ENCODE peak calls at places on chromosomes 4 and X, in six cellular contexts. One of them, this sample, is unnamed.

GRCh38 chr4:5708829-5709680 is 696 bp upstream of the EVC2 start:
- DNase-seq in AG08395: no peak
- DNase-seq in activated CD4-positive, alpha-beta T cell treated with anti-CD3 and anti-CD28 coated beads for 36 hours: no peak
- DNase-seq in activated T-helper 1 cell treated with anti-CD3 and anti-CD28 coated beads, Interleukin-2, amount 50 U/mL, for 16 hours: no peak
- DNase-seq in NCI-H2107: no peak
- DNase-seq in stimulated activated CD8-positive, alpha-beta memory T cell treated with anti-CD3 and anti-CD28 coated beads, Interleukin-4, amount 100 ng/mL, for 24 hours: no peak
- DNase-seq in this sample: no peak

GRCh38 chr4:186886759-186887158 is 163.1 kb upstream of the FAT1 start:
- DNase-seq in AG08395: no peak
- DNase-seq in activated CD4-positive, alpha-beta T cell treated with anti-CD3 and anti-CD28 coated beads for 36 hours: no peak
- DNase-seq in activated T-helper 1 cell treated with anti-CD3 and anti-CD28 coated beads, Interleukin-2, amount 50 U/mL, for 16 hours: no peak
- DNase-seq in NCI-H2107: no peak
- DNase-seq in stimulated activated CD8-positive, alpha-beta memory T cell treated with anti-CD3 and anti-CD28 coated beads, Interleukin-4, amount 100 ng/mL, for 24 hours: no peak
- DNase-seq in this sample: no peak

GRCh38 chr4:73646117-73646516 is 25.9 kb upstream of the RASSF6 start:
- DNase-seq in activated CD4-positive, alpha-beta T cell treated with anti-CD3 and anti-CD28 coated beads for 36 hours: no peak
- DNase-seq in AG08395: no peak
- DNase-seq in stimulated activated CD8-positive, alpha-beta memory T cell treated with anti-CD3 and anti-CD28 coated beads, Interleukin-4, amount 100 ng/mL, for 24 hours: no peak
- DNase-seq in NCI-H2107: no peak
- DNase-seq in activated T-helper 1 cell treated with anti-CD3 and anti-CD28 coated beads, Interleukin-2, amount 50 U/mL, for 16 hours: no peak
- DNase-seq in this sample: no peak

GRCh38 chr4:184310171-184310567 is 92.5 kb upstream of the ENPP6 start:
- DNase-seq in stimulated activated CD8-positive, alpha-beta memory T cell treated with anti-CD3 and anti-CD28 coated beads, Interleukin-4, amount 100 ng/mL, for 24 hours: peak
- DNase-seq in activated CD4-positive, alpha-beta T cell treated with anti-CD3 and anti-CD28 coated beads for 36 hours: peak
- DNase-seq in AG08395: no peak
- DNase-seq in activated T-helper 1 cell treated with anti-CD3 and anti-CD28 coated beads, Interleukin-2, amount 50 U/mL, for 16 hours: peak
- DNase-seq in NCI-H2107: no peak
- DNase-seq in this sample: peak

GRCh38 chrX:82711432-82711831 is 796.7 kb upstream of the POU3F4 start:
- DNase-seq in AG08395: no peak
- DNase-seq in activated CD4-positive, alpha-beta T cell treated with anti-CD3 and anti-CD28 coated beads for 36 hours: no peak
- DNase-seq in stimulated activated CD8-positive, alpha-beta memory T cell treated with anti-CD3 and anti-CD28 coated beads, Interleukin-4, amount 100 ng/mL, for 24 hours: no peak
- DNase-seq in NCI-H2107: no peak
- DNase-seq in activated T-helper 1 cell treated with anti-CD3 and anti-CD28 coated beads, Interleukin-2, amount 50 U/mL, for 16 hours: no peak
- DNase-seq in this sample: no peak

GRCh38 chrX:24732705-24733104 is 39.0 kb downstream of the POLA1 start:
- DNase-seq in stimulated activated CD8-positive, alpha-beta memory T cell treated with anti-CD3 and anti-CD28 coated beads, Interleukin-4, amount 100 ng/mL, for 24 hours: no peak
- DNase-seq in NCI-H2107: no peak
- DNase-seq in activated T-helper 1 cell treated with anti-CD3 and anti-CD28 coated beads, Interleukin-2, amount 50 U/mL, for 16 hours: no peak
- DNase-seq in activated CD4-positive, alpha-beta T cell treated with anti-CD3 and anti-CD28 coated beads for 36 hours: no peak
- DNase-seq in AG08395: no peak
- DNase-seq in this sample: no peak

GRCh38 chrX:45322382-45322781 is 121.7 kb upstream of the DIPK2B start:
- DNase-seq in activated CD4-positive, alpha-beta T cell treated with anti-CD3 and anti-CD28 coated beads for 36 hours: peak
- DNase-seq in activated T-helper 1 cell treated with anti-CD3 and anti-CD28 coated beads, Interleukin-2, amount 50 U/mL, for 16 hours: no peak
- DNase-seq in stimulated activated CD8-positive, alpha-beta memory T cell treated with anti-CD3 and anti-CD28 coated beads, Interleukin-4, amount 100 ng/mL, for 24 hours: no peak
- DNase-seq in NCI-H2107: no peak
- DNase-seq in AG08395: peak
- DNase-seq in this sample: no peak

GRCh38 chr4:83329521-83330105 is 5.0 kb downstream of the HPSE start:
- DNase-seq in activated CD4-positive, alpha-beta T cell treated with anti-CD3 and anti-CD28 coated beads for 36 hours: no peak
- DNase-seq in NCI-H2107: no peak
- DNase-seq in AG08395: peak
- DNase-seq in activated T-helper 1 cell treated with anti-CD3 and anti-CD28 coated beads, Interleukin-2, amount 50 U/mL, for 16 hours: no peak
- DNase-seq in stimulated activated CD8-positive, alpha-beta memory T cell treated with anti-CD3 and anti-CD28 coated beads, Interleukin-4, amount 100 ng/mL, for 24 hours: no peak
- DNase-seq in this sample: no peak

GRCh38 chr4:13059015-13059414 is 425.1 kb downstream of the RAB28 start:
- DNase-seq in NCI-H2107: no peak
- DNase-seq in stimulated activated CD8-positive, alpha-beta memory T cell treated with anti-CD3 and anti-CD28 coated beads, Interleukin-4, amount 100 ng/mL, for 24 hours: no peak
- DNase-seq in activated CD4-positive, alpha-beta T cell treated with anti-CD3 and anti-CD28 coated beads for 36 hours: peak
- DNase-seq in AG08395: no peak
- DNase-seq in activated T-helper 1 cell treated with anti-CD3 and anti-CD28 coated beads, Interleukin-2, amount 50 U/mL, for 16 hours: no peak
- DNase-seq in this sample: no peak

GRCh38 chrX:2703991-2704369 is 12.9 kb downstream of the CD99 start:
- DNase-seq in activated T-helper 1 cell treated with anti-CD3 and anti-CD28 coated beads, Interleukin-2, amount 50 U/mL, for 16 hours: no peak
- DNase-seq in activated CD4-positive, alpha-beta T cell treated with anti-CD3 and anti-CD28 coated beads for 36 hours: no peak
- DNase-seq in stimulated activated CD8-positive, alpha-beta memory T cell treated with anti-CD3 and anti-CD28 coated beads, Interleukin-4, amount 100 ng/mL, for 24 hours: no peak
- DNase-seq in NCI-H2107: no peak
- DNase-seq in AG08395: peak
- DNase-seq in this sample: no peak

GRCh38 chrX:97398030-97398551 is 514.4 kb downstream of the RPA4 start:
- DNase-seq in activated T-helper 1 cell treated with anti-CD3 and anti-CD28 coated beads, Interleukin-2, amount 50 U/mL, for 16 hours: no peak
- DNase-seq in NCI-H2107: no peak
- DNase-seq in activated CD4-positive, alpha-beta T cell treated with anti-CD3 and anti-CD28 coated beads for 36 hours: peak
- DNase-seq in AG08395: no peak
- DNase-seq in stimulated activated CD8-positive, alpha-beta memory T cell treated with anti-CD3 and anti-CD28 coated beads, Interleukin-4, amount 100 ng/mL, for 24 hours: no peak
- DNase-seq in this sample: no peak

GRCh38 chr4:6701371-6701770 is 7.7 kb downstream of the S100P start:
- DNase-seq in stimulated activated CD8-positive, alpha-beta memory T cell treated with anti-CD3 and anti-CD28 coated beads, Interleukin-4, amount 100 ng/mL, for 24 hours: no peak
- DNase-seq in activated CD4-positive, alpha-beta T cell treated with anti-CD3 and anti-CD28 coated beads for 36 hours: peak
- DNase-seq in activated T-helper 1 cell treated with anti-CD3 and anti-CD28 coated beads, Interleukin-2, amount 50 U/mL, for 16 hours: no peak
- DNase-seq in NCI-H2107: no peak
- DNase-seq in AG08395: no peak
- DNase-seq in this sample: no peak

GRCh38 chr4:83905952-83906351 is 370.0 kb downstream of the GPAT3 start:
- DNase-seq in activated T-helper 1 cell treated with anti-CD3 and anti-CD28 coated beads, Interleukin-2, amount 50 U/mL, for 16 hours: no peak
- DNase-seq in stimulated activated CD8-positive, alpha-beta memory T cell treated with anti-CD3 and anti-CD28 coated beads, Interleukin-4, amount 100 ng/mL, for 24 hours: no peak
- DNase-seq in NCI-H2107: no peak
- DNase-seq in activated CD4-positive, alpha-beta T cell treated with anti-CD3 and anti-CD28 coated beads for 36 hours: no peak
- DNase-seq in AG08395: no peak
- DNase-seq in this sample: no peak

GRCh38 chrX:133375558-133376340 is 39.5 kb downstream of the GPC4 start:
- DNase-seq in NCI-H2107: no peak
- DNase-seq in stimulated activated CD8-positive, alpha-beta memory T cell treated with anti-CD3 and anti-CD28 coated beads, Interleukin-4, amount 100 ng/mL, for 24 hours: no peak
- DNase-seq in activated T-helper 1 cell treated with anti-CD3 and anti-CD28 coated beads, Interleukin-2, amount 50 U/mL, for 16 hours: no peak
- DNase-seq in activated CD4-positive, alpha-beta T cell treated with anti-CD3 and anti-CD28 coated beads for 36 hours: no peak
- DNase-seq in AG08395: no peak
- DNase-seq in this sample: no peak

GRCh38 chr4:122458625-122459024 is 2.1 kb upstream of the IL2 start:
- DNase-seq in AG08395: peak
- DNase-seq in activated CD4-positive, alpha-beta T cell treated with anti-CD3 and anti-CD28 coated beads for 36 hours: peak
- DNase-seq in stimulated activated CD8-positive, alpha-beta memory T cell treated with anti-CD3 and anti-CD28 coated beads, Interleukin-4, amount 100 ng/mL, for 24 hours: no peak
- DNase-seq in activated T-helper 1 cell treated with anti-CD3 and anti-CD28 coated beads, Interleukin-2, amount 50 U/mL, for 16 hours: peak
- DNase-seq in NCI-H2107: no peak
- DNase-seq in this sample: no peak

GRCh38 chr4:86044593-86044985 is 315.3 kb downstream of the MAPK10 start:
- DNase-seq in AG08395: no peak
- DNase-seq in stimulated activated CD8-positive, alpha-beta memory T cell treated with anti-CD3 and anti-CD28 coated beads, Interleukin-4, amount 100 ng/mL, for 24 hours: no peak
- DNase-seq in NCI-H2107: no peak
- DNase-seq in activated T-helper 1 cell treated with anti-CD3 and anti-CD28 coated beads, Interleukin-2, amount 50 U/mL, for 16 hours: no peak
- DNase-seq in activated CD4-positive, alpha-beta T cell treated with anti-CD3 and anti-CD28 coated beads for 36 hours: no peak
- DNase-seq in this sample: no peak

GRCh38 chrX:41412261-41413167 is 34.6 kb upstream of the NYX start:
- DNase-seq in stimulated activated CD8-positive, alpha-beta memory T cell treated with anti-CD3 and anti-CD28 coated beads, Interleukin-4, amount 100 ng/mL, for 24 hours: no peak
- DNase-seq in activated T-helper 1 cell treated with anti-CD3 and anti-CD28 coated beads, Interleukin-2, amount 50 U/mL, for 16 hours: no peak
- DNase-seq in activated CD4-positive, alpha-beta T cell treated with anti-CD3 and anti-CD28 coated beads for 36 hours: peak
- DNase-seq in NCI-H2107: no peak
- DNase-seq in AG08395: no peak
- DNase-seq in this sample: peak

GRCh38 chr4:10100734-10101216 is 15.8 kb downstream of the WDR1 start:
- DNase-seq in AG08395: no peak
- DNase-seq in NCI-H2107: no peak
- DNase-seq in activated T-helper 1 cell treated with anti-CD3 and anti-CD28 coated beads, Interleukin-2, amount 50 U/mL, for 16 hours: no peak
- DNase-seq in activated CD4-positive, alpha-beta T cell treated with anti-CD3 and anti-CD28 coated beads for 36 hours: no peak
- DNase-seq in stimulated activated CD8-positive, alpha-beta memory T cell treated with anti-CD3 and anti-CD28 coated beads, Interleukin-4, amount 100 ng/mL, for 24 hours: no peak
- DNase-seq in this sample: peak

GRCh38 chr4:41882622-41883347 is 52.4 kb upstream of the TMEM33 start:
- DNase-seq in AG08395: peak
- DNase-seq in activated T-helper 1 cell treated with anti-CD3 and anti-CD28 coated beads, Interleukin-2, amount 50 U/mL, for 16 hours: peak
- DNase-seq in stimulated activated CD8-positive, alpha-beta memory T cell treated with anti-CD3 and anti-CD28 coated beads, Interleukin-4, amount 100 ng/mL, for 24 hours: peak
- DNase-seq in NCI-H2107: no peak
- DNase-seq in activated CD4-positive, alpha-beta T cell treated with anti-CD3 and anti-CD28 coated beads for 36 hours: peak
- DNase-seq in this sample: no peak

GRCh38 chrX:71053217-71053621 is 14.9 kb downstream of the SNX12 start:
- DNase-seq in NCI-H2107: no peak
- DNase-seq in activated T-helper 1 cell treated with anti-CD3 and anti-CD28 coated beads, Interleukin-2, amount 50 U/mL, for 16 hours: no peak
- DNase-seq in activated CD4-positive, alpha-beta T cell treated with anti-CD3 and anti-CD28 coated beads for 36 hours: peak
- DNase-seq in stimulated activated CD8-positive, alpha-beta memory T cell treated with anti-CD3 and anti-CD28 coated beads, Interleukin-4, amount 100 ng/mL, for 24 hours: no peak
- DNase-seq in AG08395: no peak
- DNase-seq in this sample: no peak

GRCh38 chrX:122219226-122219625 is 964.9 kb upstream of the GRIA3 start:
- DNase-seq in AG08395: no peak
- DNase-seq in NCI-H2107: no peak
- DNase-seq in stimulated activated CD8-positive, alpha-beta memory T cell treated with anti-CD3 and anti-CD28 coated beads, Interleukin-4, amount 100 ng/mL, for 24 hours: no peak
- DNase-seq in activated T-helper 1 cell treated with anti-CD3 and anti-CD28 coated beads, Interleukin-2, amount 50 U/mL, for 16 hours: no peak
- DNase-seq in activated CD4-positive, alpha-beta T cell treated with anti-CD3 and anti-CD28 coated beads for 36 hours: no peak
- DNase-seq in this sample: no peak

GRCh38 chrX:135931644-135932487 is 38.4 kb downstream of the SAGE1 start:
- DNase-seq in activated CD4-positive, alpha-beta T cell treated with anti-CD3 and anti-CD28 coated beads for 36 hours: peak
- DNase-seq in NCI-H2107: no peak
- DNase-seq in stimulated activated CD8-positive, alpha-beta memory T cell treated with anti-CD3 and anti-CD28 coated beads, Interleukin-4, amount 100 ng/mL, for 24 hours: peak
- DNase-seq in AG08395: peak
- DNase-seq in activated T-helper 1 cell treated with anti-CD3 and anti-CD28 coated beads, Interleukin-2, amount 50 U/mL, for 16 hours: peak
- DNase-seq in this sample: peak

GRCh38 chr4:6749340-6750171 is 33.0 kb upstream of the KIAA0232 start:
- DNase-seq in AG08395: peak
- DNase-seq in NCI-H2107: no peak
- DNase-seq in activated CD4-positive, alpha-beta T cell treated with anti-CD3 and anti-CD28 coated beads for 36 hours: no peak
- DNase-seq in stimulated activated CD8-positive, alpha-beta memory T cell treated with anti-CD3 and anti-CD28 coated beads, Interleukin-4, amount 100 ng/mL, for 24 hours: no peak
- DNase-seq in activated T-helper 1 cell treated with anti-CD3 and anti-CD28 coated beads, Interleukin-2, amount 50 U/mL, for 16 hours: no peak
- DNase-seq in this sample: peak

GRCh38 chrX:9958183-9958582 is 9.0 kb upstream of the CLDN34 start:
- DNase-seq in stimulated activated CD8-positive, alpha-beta memory T cell treated with anti-CD3 and anti-CD28 coated beads, Interleukin-4, amount 100 ng/mL, for 24 hours: no peak
- DNase-seq in AG08395: no peak
- DNase-seq in activated CD4-positive, alpha-beta T cell treated with anti-CD3 and anti-CD28 coated beads for 36 hours: no peak
- DNase-seq in activated T-helper 1 cell treated with anti-CD3 and anti-CD28 coated beads, Interleukin-2, amount 50 U/mL, for 16 hours: no peak
- DNase-seq in NCI-H2107: no peak
- DNase-seq in this sample: no peak

GRCh38 chr4:4519296-4519898 is 22.5 kb downstream of the STX18 start:
- DNase-seq in stimulated activated CD8-positive, alpha-beta memory T cell treated with anti-CD3 and anti-CD28 coated beads, Interleukin-4, amount 100 ng/mL, for 24 hours: no peak
- DNase-seq in activated CD4-positive, alpha-beta T cell treated with anti-CD3 and anti-CD28 coated beads for 36 hours: no peak
- DNase-seq in AG08395: no peak
- DNase-seq in NCI-H2107: no peak
- DNase-seq in activated T-helper 1 cell treated with anti-CD3 and anti-CD28 coated beads, Interleukin-2, amount 50 U/mL, for 16 hours: no peak
- DNase-seq in this sample: no peak

GRCh38 chr4:8019396-8020365 is 80.0 kb upstream of the AFAP1 start:
- DNase-seq in activated T-helper 1 cell treated with anti-CD3 and anti-CD28 coated beads, Interleukin-2, amount 50 U/mL, for 16 hours: no peak
- DNase-seq in AG08395: no peak
- DNase-seq in activated CD4-positive, alpha-beta T cell treated with anti-CD3 and anti-CD28 coated beads for 36 hours: no peak
- DNase-seq in stimulated activated CD8-positive, alpha-beta memory T cell treated with anti-CD3 and anti-CD28 coated beads, Interleukin-4, amount 100 ng/mL, for 24 hours: no peak
- DNase-seq in NCI-H2107: no peak
- DNase-seq in this sample: no peak

GRCh38 chrX:113429011-113429410 is 588.4 kb upstream of the AMOT start:
- DNase-seq in activated T-helper 1 cell treated with anti-CD3 and anti-CD28 coated beads, Interleukin-2, amount 50 U/mL, for 16 hours: no peak
- DNase-seq in stimulated activated CD8-positive, alpha-beta memory T cell treated with anti-CD3 and anti-CD28 coated beads, Interleukin-4, amount 100 ng/mL, for 24 hours: no peak
- DNase-seq in activated CD4-positive, alpha-beta T cell treated with anti-CD3 and anti-CD28 coated beads for 36 hours: no peak
- DNase-seq in AG08395: no peak
- DNase-seq in NCI-H2107: no peak
- DNase-seq in this sample: no peak

GRCh38 chr4:25096553-25097443 is 63.5 kb downstream of the SEPSECS start:
- DNase-seq in NCI-H2107: no peak
- DNase-seq in AG08395: no peak
- DNase-seq in stimulated activated CD8-positive, alpha-beta memory T cell treated with anti-CD3 and anti-CD28 coated beads, Interleukin-4, amount 100 ng/mL, for 24 hours: no peak
- DNase-seq in activated T-helper 1 cell treated with anti-CD3 and anti-CD28 coated beads, Interleukin-2, amount 50 U/mL, for 16 hours: no peak
- DNase-seq in activated CD4-positive, alpha-beta T cell treated with anti-CD3 and anti-CD28 coated beads for 36 hours: no peak
- DNase-seq in this sample: no peak

GRCh38 chr4:105715692-105716278 is 7.2 kb downstream of the GSTCD start:
- DNase-seq in activated T-helper 1 cell treated with anti-CD3 and anti-CD28 coated beads, Interleukin-2, amount 50 U/mL, for 16 hours: no peak
- DNase-seq in activated CD4-positive, alpha-beta T cell treated with anti-CD3 and anti-CD28 coated beads for 36 hours: no peak
- DNase-seq in NCI-H2107: no peak
- DNase-seq in stimulated activated CD8-positive, alpha-beta memory T cell treated with anti-CD3 and anti-CD28 coated beads, Interleukin-4, amount 100 ng/mL, for 24 hours: no peak
- DNase-seq in AG08395: peak
- DNase-seq in this sample: no peak

GRCh38 chr4:155722816-155723499 is 35.9 kb upstream of the GUCY1B1 start:
- DNase-seq in AG08395: peak
- DNase-seq in stimulated activated CD8-positive, alpha-beta memory T cell treated with anti-CD3 and anti-CD28 coated beads, Interleukin-4, amount 100 ng/mL, for 24 hours: no peak
- DNase-seq in NCI-H2107: no peak
- DNase-seq in activated CD4-positive, alpha-beta T cell treated with anti-CD3 and anti-CD28 coated beads for 36 hours: peak
- DNase-seq in activated T-helper 1 cell treated with anti-CD3 and anti-CD28 coated beads, Interleukin-2, amount 50 U/mL, for 16 hours: no peak
- DNase-seq in this sample: no peak

GRCh38 chr4:113756005-113756410 is 5.5 kb downstream of the CAMK2D start:
- DNase-seq in AG08395: peak
- DNase-seq in stimulated activated CD8-positive, alpha-beta memory T cell treated with anti-CD3 and anti-CD28 coated beads, Interleukin-4, amount 100 ng/mL, for 24 hours: no peak
- DNase-seq in activated CD4-positive, alpha-beta T cell treated with anti-CD3 and anti-CD28 coated beads for 36 hours: no peak
- DNase-seq in NCI-H2107: no peak
- DNase-seq in activated T-helper 1 cell treated with anti-CD3 and anti-CD28 coated beads, Interleukin-2, amount 50 U/mL, for 16 hours: no peak
- DNase-seq in this sample: no peak

GRCh38 chr4:12724520-12724919 is 759.6 kb downstream of the RAB28 start:
- DNase-seq in activated CD4-positive, alpha-beta T cell treated with anti-CD3 and anti-CD28 coated beads for 36 hours: no peak
- DNase-seq in AG08395: no peak
- DNase-seq in activated T-helper 1 cell treated with anti-CD3 and anti-CD28 coated beads, Interleukin-2, amount 50 U/mL, for 16 hours: no peak
- DNase-seq in stimulated activated CD8-positive, alpha-beta memory T cell treated with anti-CD3 and anti-CD28 coated beads, Interleukin-4, amount 100 ng/mL, for 24 hours: no peak
- DNase-seq in NCI-H2107: no peak
- DNase-seq in this sample: no peak

GRCh38 chr4:45550766-45551366 is 573.0 kb downstream of the GABRG1 start:
- DNase-seq in activated T-helper 1 cell treated with anti-CD3 and anti-CD28 coated beads, Interleukin-2, amount 50 U/mL, for 16 hours: no peak
- DNase-seq in stimulated activated CD8-positive, alpha-beta memory T cell treated with anti-CD3 and anti-CD28 coated beads, Interleukin-4, amount 100 ng/mL, for 24 hours: no peak
- DNase-seq in AG08395: no peak
- DNase-seq in activated CD4-positive, alpha-beta T cell treated with anti-CD3 and anti-CD28 coated beads for 36 hours: no peak
- DNase-seq in NCI-H2107: no peak
- DNase-seq in this sample: no peak

GRCh38 chrX:153400146-153401132 is 711 bp downstream of the PNMA6E start:
- DNase-seq in AG08395: peak
- DNase-seq in activated CD4-positive, alpha-beta T cell treated with anti-CD3 and anti-CD28 coated beads for 36 hours: peak
- DNase-seq in NCI-H2107: no peak
- DNase-seq in activated T-helper 1 cell treated with anti-CD3 and anti-CD28 coated beads, Interleukin-2, amount 50 U/mL, for 16 hours: peak
- DNase-seq in stimulated activated CD8-positive, alpha-beta memory T cell treated with anti-CD3 and anti-CD28 coated beads, Interleukin-4, amount 100 ng/mL, for 24 hours: peak
- DNase-seq in this sample: no peak

GRCh38 chr4:84378983-84379382 is 120.1 kb downstream of the NKX6-1 start:
- DNase-seq in stimulated activated CD8-positive, alpha-beta memory T cell treated with anti-CD3 and anti-CD28 coated beads, Interleukin-4, amount 100 ng/mL, for 24 hours: no peak
- DNase-seq in activated T-helper 1 cell treated with anti-CD3 and anti-CD28 coated beads, Interleukin-2, amount 50 U/mL, for 16 hours: no peak
- DNase-seq in NCI-H2107: no peak
- DNase-seq in activated CD4-positive, alpha-beta T cell treated with anti-CD3 and anti-CD28 coated beads for 36 hours: no peak
- DNase-seq in AG08395: no peak
- DNase-seq in this sample: no peak

This sample was measured in right lobe of liver.